ENCODE peak calls at places on chromosome 6, in seven cellular contexts. U, K, P, C, T, M and Z are unnamed samples.

GRCh38 chr6:157223021-157223430 is 100.3 kb downstream of the TMEM242 start:
- DNase-seq in U (no peak), T (no peak), M (no peak), P (no peak), C (no peak), K (no peak), Z (no peak)

GRCh38 chr6:43968110-43968965 is 158.9 kb downstream of the MRPL14 start:
- DNase-seq in C (no peak), T (no peak), M (no peak), K (no peak), P (no peak), U (no peak), Z (no peak)

GRCh38 chr6:3022765-3023662 is 23.3 kb downstream of the NQO2 start:
- DNase-seq in U (no peak), T (no peak), C (peak), M (peak), K (peak), P (no peak), Z (peak)

GRCh38 chr6:91697010-91697694 is 1110.3 kb upstream of the MAP3K7 start:
- DNase-seq in C (no peak), M (no peak), P (no peak), K (no peak), U (no peak), T (no peak), Z (no peak)

GRCh38 chr6:30615958-30616810 is 859 bp downstream of the PPP1R10 start:
- DNase-seq in K (no peak), T (peak), M (peak), P (no peak), C (no peak), U (peak), Z (peak)

GRCh38 chr6:31901415-31901952 is 402 bp downstream of the ZBTB12 start:
- DNase-seq in C (peak), U (no peak), P (peak), T (peak), K (peak), M (peak), Z (no peak)

GRCh38 chr6:105364243-105364642 is 38.6 kb downstream of the PREP start:
- DNase-seq in M (no peak), P (no peak), C (no peak), K (no peak), T (no peak), U (no peak), Z (no peak)

GRCh38 chr6:43054206-43054943 is 724 bp upstream of the CUL7 start:
- DNase-seq in P (peak), K (no peak), M (peak), C (no peak), T (no peak), U (no peak), Z (no peak)

GRCh38 chr6:12010635-12011275 is 1.4 kb upstream of the HIVEP1 start:
- DNase-seq in K (peak), P (no peak), C (peak), M (peak), T (peak), U (peak), Z (peak)

GRCh38 chr6:166259296-166259977 is 48.8 kb downstream of the PRR18 start:
- DNase-seq in M (peak), U (no peak), C (peak), K (peak), T (no peak), P (no peak), Z (no peak)

GRCh38 chr6:82298012-82298411 is 50.5 kb upstream of the IBTK start:
- DNase-seq in K (no peak), C (no peak), T (no peak), P (no peak), U (no peak), M (no peak), Z (peak)

GRCh38 chr6:8539446-8539845 is 104.1 kb upstream of the SLC35B3 start:
- DNase-seq in M (no peak), T (no peak), P (peak), C (no peak), K (no peak), U (peak), Z (peak)

GRCh38 chr6:135212020-135212806 is 31.1 kb downstream of the MYB start:
- DNase-seq in K (peak), P (peak), T (no peak), C (peak), M (no peak), U (no peak), Z (no peak)

GRCh38 chr6:1162367-1163275 is 149.3 kb upstream of the FOXQ1 start:
- DNase-seq in K (no peak), C (no peak), U (no peak), M (no peak), P (no peak), T (no peak), Z (peak)

GRCh38 chr6:140857734-140858380 is 1274.9 kb upstream of the GJE1 start:
- DNase-seq in C (no peak), P (peak), T (no peak), M (no peak), U (peak), K (no peak), Z (no peak)

GRCh38 chr6:2767327-2767985 is 2.3 kb downstream of the WRNIP1 start:
- DNase-seq in T (no peak), U (no peak), C (no peak), K (peak), M (no peak), P (no peak), Z (no peak)

GRCh38 chr6:13461352-13461751 is 26.0 kb downstream of the GFOD1 start:
- DNase-seq in T (no peak), P (no peak), K (no peak), C (no peak), U (no peak), M (no peak), Z (no peak)

GRCh38 chr6:165010556-165011535 is 298.6 kb downstream of the C6orf118 start:
- DNase-seq in K (no peak), T (no peak), U (no peak), C (no peak), P (no peak), M (no peak), Z (peak)

GRCh38 chr6:27865952-27866369 is 46.2 kb downstream of the OR2B2 start:
- DNase-seq in T (peak), P (no peak), C (peak), M (peak), K (peak), U (no peak), Z (peak)

GRCh38 chr6:142940487-142940886 is 4.5 kb downstream of the HIVEP2 start:
- DNase-seq in T (no peak), K (no peak), M (no peak), P (peak), C (no peak), U (no peak), Z (peak)